ENCODE peak calls at places on chromosomes 3 and 15, in five cellular contexts. One of them, this sample, is unnamed.

GRCh38 chr3:123303976-123304560 is 102.3 kb downstream of the SEC22A start:
- DNase-seq in AG04450: no peak
- DNase-seq in CD8-positive, alpha-beta T cell: no peak
- DNase-seq in A549: no peak
- DNase-seq in heart right ventricle: no peak
- DNase-seq in this sample: no peak

GRCh38 chr3:157566596-157566995 is 63.4 kb upstream of the VEPH1 start:
- DNase-seq in AG04450: no peak
- DNase-seq in CD8-positive, alpha-beta T cell: no peak
- DNase-seq in A549: no peak
- DNase-seq in heart right ventricle: no peak
- DNase-seq in this sample: no peak

GRCh38 chr3:143445118-143445517 is 325.5 kb downstream of the CHST2 start:
- DNase-seq in AG04450: no peak
- DNase-seq in CD8-positive, alpha-beta T cell: no peak
- DNase-seq in A549: no peak
- DNase-seq in heart right ventricle: no peak
- DNase-seq in this sample: peak

GRCh38 chr3:102090646-102091045 is 241.3 kb downstream of the NFKBIZ start:
- DNase-seq in AG04450: no peak
- DNase-seq in CD8-positive, alpha-beta T cell: no peak
- DNase-seq in A549: no peak
- DNase-seq in heart right ventricle: no peak
- DNase-seq in this sample: no peak

GRCh38 chr15:69798481-69799315 is 299.0 kb downstream of the TLE3 start:
- DNase-seq in AG04450: no peak
- DNase-seq in CD8-positive, alpha-beta T cell: no peak
- DNase-seq in A549: no peak
- DNase-seq in heart right ventricle: no peak
- DNase-seq in this sample: no peak

GRCh38 chr15:70608156-70608555 is 155.2 kb downstream of the UACA start:
- DNase-seq in AG04450: no peak
- DNase-seq in CD8-positive, alpha-beta T cell: no peak
- DNase-seq in A549: no peak
- DNase-seq in heart right ventricle: no peak
- DNase-seq in this sample: no peak

GRCh38 chr15:52466134-52466701 is 62.5 kb downstream of the MYO5A start:
- DNase-seq in AG04450: no peak
- DNase-seq in CD8-positive, alpha-beta T cell: no peak
- DNase-seq in A549: no peak
- DNase-seq in heart right ventricle: peak
- DNase-seq in this sample: peak

GRCh38 chr3:101846709-101847108 is 2.6 kb upstream of the NFKBIZ start:
- DNase-seq in AG04450: no peak
- DNase-seq in CD8-positive, alpha-beta T cell: no peak
- DNase-seq in A549: no peak
- DNase-seq in heart right ventricle: no peak
- DNase-seq in this sample: no peak

GRCh38 chr15:69758810-69759410 is 306.3 kb downstream of the RPLP1 start:
- DNase-seq in AG04450: no peak
- DNase-seq in CD8-positive, alpha-beta T cell: peak
- DNase-seq in A549: no peak
- DNase-seq in heart right ventricle: no peak
- DNase-seq in this sample: peak

GRCh38 chr15:69293741-69294615 is 4.7 kb upstream of the PAQR5 start:
- DNase-seq in AG04450: no peak
- DNase-seq in CD8-positive, alpha-beta T cell: no peak
- DNase-seq in A549: no peak
- DNase-seq in heart right ventricle: no peak
- DNase-seq in this sample: no peak

GRCh38 chr15:31328425-31328998 is 1.9 kb downstream of the KLF13 start:
- DNase-seq in AG04450: no peak
- DNase-seq in CD8-positive, alpha-beta T cell: peak
- DNase-seq in A549: peak
- DNase-seq in heart right ventricle: no peak
- DNase-seq in this sample: peak

GRCh38 chr15:58346361-58346760 is 85.4 kb upstream of the LIPC start:
- DNase-seq in AG04450: no peak
- DNase-seq in CD8-positive, alpha-beta T cell: no peak
- DNase-seq in A549: no peak
- DNase-seq in heart right ventricle: no peak
- DNase-seq in this sample: no peak

GRCh38 chr15:25244731-25245585 is 193.9 kb downstream of the UBE3A start:
- DNase-seq in AG04450: no peak
- DNase-seq in CD8-positive, alpha-beta T cell: no peak
- DNase-seq in A549: no peak
- DNase-seq in heart right ventricle: peak
- DNase-seq in this sample: no peak

GRCh38 chr15:25772500-25772899 is 90.6 kb downstream of the ATP10A start:
- DNase-seq in AG04450: no peak
- DNase-seq in CD8-positive, alpha-beta T cell: no peak
- DNase-seq in A549: no peak
- DNase-seq in heart right ventricle: no peak
- DNase-seq in this sample: no peak

GRCh38 chr3:187777331-187778046 is 32.2 kb upstream of the BCL6 start:
- DNase-seq in AG04450: no peak
- DNase-seq in CD8-positive, alpha-beta T cell: peak
- DNase-seq in A549: no peak
- DNase-seq in heart right ventricle: no peak
- DNase-seq in this sample: peak

GRCh38 chr3:167762296-167762695 is 26.8 kb downstream of the SERPINI1 start:
- DNase-seq in AG04450: no peak
- DNase-seq in CD8-positive, alpha-beta T cell: no peak
- DNase-seq in A549: no peak
- DNase-seq in heart right ventricle: no peak
- DNase-seq in this sample: no peak

GRCh38 chr3:131840151-131840797 is 194.5 kb downstream of the CPNE4 start:
- DNase-seq in AG04450: no peak
- DNase-seq in CD8-positive, alpha-beta T cell: no peak
- DNase-seq in A549: no peak
- DNase-seq in heart right ventricle: no peak
- DNase-seq in this sample: no peak

GRCh38 chr3:56801597-56802410 is at the start of gene ARHGEF3:
- DNase-seq in AG04450: no peak
- DNase-seq in CD8-positive, alpha-beta T cell: peak
- DNase-seq in A549: peak
- DNase-seq in heart right ventricle: peak
- DNase-seq in this sample: peak

GRCh38 chr3:175187586-175187985 is 328.5 kb downstream of the NAALADL2 start:
- DNase-seq in AG04450: no peak
- DNase-seq in CD8-positive, alpha-beta T cell: no peak
- DNase-seq in A549: no peak
- DNase-seq in heart right ventricle: no peak
- DNase-seq in this sample: no peak

GRCh38 chr3:94593531-94594150 is 530.8 kb downstream of the NSUN3 start:
- DNase-seq in AG04450: no peak
- DNase-seq in CD8-positive, alpha-beta T cell: no peak
- DNase-seq in A549: no peak
- DNase-seq in heart right ventricle: no peak
- DNase-seq in this sample: no peak

GRCh38 chr3:50121416-50122032 is 32.8 kb downstream of the RBM5 start:
- DNase-seq in AG04450: peak
- DNase-seq in CD8-positive, alpha-beta T cell: peak
- DNase-seq in A549: peak
- DNase-seq in heart right ventricle: peak
- DNase-seq in this sample: peak

GRCh38 chr3:59772416-59773408 is 722.9 kb upstream of the CFAP20DC start:
- DNase-seq in AG04450: no peak
- DNase-seq in CD8-positive, alpha-beta T cell: peak
- DNase-seq in A549: no peak
- DNase-seq in heart right ventricle: no peak
- DNase-seq in this sample: peak

GRCh38 chr3:153096611-153097200 is 65.3 kb upstream of the RAP2B start:
- DNase-seq in AG04450: no peak
- DNase-seq in CD8-positive, alpha-beta T cell: no peak
- DNase-seq in A549: no peak
- DNase-seq in heart right ventricle: no peak
- DNase-seq in this sample: no peak

GRCh38 chr3:126167550-126167949 is 12.8 kb downstream of the ALDH1L1 start:
- DNase-seq in AG04450: no peak
- DNase-seq in CD8-positive, alpha-beta T cell: no peak
- DNase-seq in A549: no peak
- DNase-seq in heart right ventricle: no peak
- DNase-seq in this sample: no peak

GRCh38 chr3:194671511-194671899 is 486 bp downstream of the LSG1 start:
- DNase-seq in AG04450: no peak
- DNase-seq in CD8-positive, alpha-beta T cell: peak
- DNase-seq in A549: peak
- DNase-seq in heart right ventricle: no peak
- DNase-seq in this sample: peak

GRCh38 chr3:185309309-185309708 is 53.6 kb upstream of the MAP3K13 start:
- DNase-seq in AG04450: no peak
- DNase-seq in CD8-positive, alpha-beta T cell: no peak
- DNase-seq in A549: no peak
- DNase-seq in heart right ventricle: no peak
- DNase-seq in this sample: no peak

GRCh38 chr3:172673210-172673679 is 37.6 kb downstream of the NCEH1 start:
- DNase-seq in AG04450: no peak
- DNase-seq in CD8-positive, alpha-beta T cell: peak
- DNase-seq in A549: peak
- DNase-seq in heart right ventricle: peak
- DNase-seq in this sample: peak

GRCh38 chr15:80580536-80581260 is 114.4 kb upstream of the ABHD17C start:
- DNase-seq in AG04450: no peak
- DNase-seq in CD8-positive, alpha-beta T cell: no peak
- DNase-seq in A549: no peak
- DNase-seq in heart right ventricle: no peak
- DNase-seq in this sample: no peak

GRCh38 chr3:59185586-59186381 is 136.0 kb upstream of the CFAP20DC start:
- DNase-seq in AG04450: no peak
- DNase-seq in CD8-positive, alpha-beta T cell: no peak
- DNase-seq in A549: no peak
- DNase-seq in heart right ventricle: no peak
- DNase-seq in this sample: no peak

GRCh38 chr3:10707984-10708868 is 107.8 kb upstream of the SLC6A11 start:
- DNase-seq in AG04450: no peak
- DNase-seq in CD8-positive, alpha-beta T cell: no peak
- DNase-seq in A549: no peak
- DNase-seq in heart right ventricle: no peak
- DNase-seq in this sample: no peak

GRCh38 chr3:29646042-29646441 is 365.2 kb downstream of the RBMS3 start:
- DNase-seq in AG04450: no peak
- DNase-seq in CD8-positive, alpha-beta T cell: no peak
- DNase-seq in A549: no peak
- DNase-seq in heart right ventricle: no peak
- DNase-seq in this sample: no peak

GRCh38 chr3:160829486-160830009 is 73.5 kb downstream of the PPM1L start:
- DNase-seq in AG04450: no peak
- DNase-seq in CD8-positive, alpha-beta T cell: no peak
- DNase-seq in A549: no peak
- DNase-seq in heart right ventricle: no peak
- DNase-seq in this sample: no peak

GRCh38 chr3:129892857-129893615 is 475 bp downstream of the TMCC1 start:
- DNase-seq in AG04450: no peak
- DNase-seq in CD8-positive, alpha-beta T cell: peak
- DNase-seq in A549: peak
- DNase-seq in heart right ventricle: peak
- DNase-seq in this sample: peak

DNA sequence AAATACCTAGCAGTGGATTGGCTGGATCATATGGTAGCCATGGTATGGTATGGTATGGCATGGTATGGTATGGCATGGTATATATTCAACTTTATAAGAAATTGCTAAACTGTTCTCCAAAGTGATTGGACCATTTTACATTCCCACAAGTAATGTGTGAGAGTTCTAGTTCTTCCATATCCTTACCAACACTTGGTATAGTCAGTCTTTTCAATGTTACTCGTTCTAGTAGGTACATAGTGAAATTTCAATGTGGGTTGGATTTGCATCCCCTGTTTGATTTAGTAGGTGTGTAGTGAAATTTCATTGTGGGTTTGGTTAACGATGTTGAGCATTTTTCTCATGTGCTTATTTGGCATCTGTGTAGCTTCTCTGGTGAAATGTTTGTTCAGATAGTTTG is 154.3 kb downstream of the ITPR1 start:
- DNase-seq in AG04450: no peak
- DNase-seq in CD8-positive, alpha-beta T cell: no peak
- DNase-seq in A549: no peak
- DNase-seq in heart right ventricle: no peak
- DNase-seq in this sample: no peak
- TF ChIP-seq CTCF in AG04450: no peak
- TF ChIP-seq CTCF in CD8-positive, alpha-beta T cell: no peak
- TF ChIP-seq CTCF in A549: no peak
- TF ChIP-seq CTCF in heart right ventricle: no peak
- TF ChIP-seq CTCF in this sample: no peak

DNA sequence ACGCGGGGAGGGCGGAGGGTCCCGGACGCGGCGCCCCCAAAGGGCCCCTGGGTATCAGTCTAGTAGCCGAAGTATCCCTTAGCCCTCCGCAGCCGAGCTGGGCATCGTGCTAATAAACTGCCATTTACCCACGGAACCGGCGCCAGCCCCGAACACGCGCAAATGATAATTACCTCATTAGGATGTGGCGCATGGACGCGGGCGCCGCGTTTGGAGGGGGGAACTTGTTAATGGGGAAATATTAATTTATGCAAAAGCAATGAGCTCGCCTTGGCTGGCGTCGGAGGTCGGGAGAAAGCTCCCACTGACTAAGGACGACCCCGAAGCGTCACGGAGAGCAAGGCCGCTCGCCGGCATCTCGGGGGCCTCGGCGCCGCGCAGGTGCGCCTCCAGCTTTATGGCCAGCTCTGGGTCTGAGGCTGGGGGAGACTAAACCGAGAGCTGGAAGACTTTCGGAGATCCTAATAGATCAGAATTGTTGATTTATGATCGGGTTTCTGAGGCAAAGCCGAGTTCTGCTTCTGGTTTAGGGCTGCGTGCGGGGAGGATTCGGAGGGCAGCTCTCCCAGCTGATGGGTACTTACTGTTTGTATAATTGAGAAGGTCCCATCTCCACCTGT is 474 bp upstream of the FEZF2 start:
- DNase-seq in AG04450: no peak
- DNase-seq in CD8-positive, alpha-beta T cell: no peak
- DNase-seq in A549: no peak
- DNase-seq in heart right ventricle: no peak
- DNase-seq in this sample: no peak
- H3K4me3 ChIP-seq in AG04450: no peak
- H3K4me3 ChIP-seq in CD8-positive, alpha-beta T cell: no peak
- H3K4me3 ChIP-seq in A549: no peak
- H3K4me3 ChIP-seq in heart right ventricle: peak
- H3K4me3 ChIP-seq in this sample: no peak

DNA sequence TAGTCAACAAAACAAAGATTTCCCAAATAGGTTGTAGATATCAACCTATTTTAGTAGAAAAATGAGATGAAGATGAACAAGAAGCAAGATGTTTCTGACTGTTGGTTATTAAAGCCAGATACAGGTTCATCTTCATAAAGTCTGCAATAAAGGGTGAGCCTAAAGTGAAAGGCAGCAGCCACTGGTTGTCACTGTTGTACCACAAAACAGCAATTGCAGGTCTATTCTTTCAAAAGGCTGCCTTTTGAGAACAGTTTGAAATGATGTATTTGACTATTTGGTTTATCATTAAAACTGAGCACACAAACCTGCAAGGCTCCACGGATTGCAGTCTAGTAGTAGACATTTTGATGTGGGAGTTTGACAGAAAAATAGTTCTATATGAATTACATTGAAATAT is 543.4 kb downstream of the GBE1 start:
- DNase-seq in AG04450: no peak
- DNase-seq in CD8-positive, alpha-beta T cell: no peak
- DNase-seq in A549: no peak
- DNase-seq in heart right ventricle: no peak
- DNase-seq in this sample: no peak
- TF ChIP-seq CTCF in AG04450: peak
- TF ChIP-seq CTCF in CD8-positive, alpha-beta T cell: no peak
- TF ChIP-seq CTCF in A549: peak
- TF ChIP-seq CTCF in heart right ventricle: no peak
- TF ChIP-seq CTCF in this sample: peak

GRCh38 chr15:67033521-67033920 is 31.9 kb upstream of the SMAD3 start:
- DNase-seq in AG04450: no peak
- DNase-seq in CD8-positive, alpha-beta T cell: peak
- DNase-seq in A549: no peak
- DNase-seq in heart right ventricle: peak
- DNase-seq in this sample: no peak
- H3K4me3 ChIP-seq in AG04450: no peak
- H3K4me3 ChIP-seq in CD8-positive, alpha-beta T cell: peak
- H3K4me3 ChIP-seq in A549: no peak
- H3K4me3 ChIP-seq in heart right ventricle: peak
- H3K4me3 ChIP-seq in this sample: no peak